ENCODE peak calls at places on chromosomes 5 and 9, in ten cellular contexts. Z, W, E, M, R, J, Q, F, C and Y are unnamed samples.

GRCh38 chr5:604391-604831 is 7.7 kb upstream of the CEP72 start:
- DNase-seq in Z (peak), W (no peak), E (no peak), M (no peak), R (no peak), J (no peak), Q (no peak), F (no peak), C (no peak), Y (no peak)

GRCh38 chr5:179271821-179272325 is 73.4 kb downstream of the ADAMTS2 start:
- DNase-seq in Z (peak), W (no peak), E (no peak), M (no peak), R (no peak), J (no peak), Q (no peak), F (no peak), C (no peak), Y (no peak)

GRCh38 chr5:137629646-137630045 is 106.2 kb downstream of the KLHL3 start:
- DNase-seq in Z (no peak), W (peak), E (no peak), M (peak), R (peak), J (peak), Q (peak), F (no peak), C (peak), Y (peak)

GRCh38 chr5:59124983-59125960 is 542.4 kb downstream of the RAB3C start:
- DNase-seq in Z (no peak), W (no peak), E (no peak), M (no peak), R (peak), J (peak), Q (no peak), F (no peak), C (no peak), Y (peak)

GRCh38 chr5:134289509-134290113 is 63.7 kb upstream of the PPP2CA start:
- DNase-seq in Z (no peak), W (peak), E (peak), M (no peak), R (peak), J (peak), Q (peak), F (no peak), C (peak), Y (peak)

GRCh38 chr9:137724114-137724445 is 105.3 kb downstream of the EHMT1 start:
- DNase-seq in Z (peak), W (no peak), E (no peak), M (no peak), R (no peak), J (no peak), Q (no peak), F (no peak), C (no peak), Y (no peak)

GRCh38 chr5:33205727-33206410 is 234.9 kb upstream of the TARS1 start:
- DNase-seq in Z (no peak), W (no peak), E (no peak), M (no peak), R (no peak), J (no peak), Q (no peak), F (no peak), C (no peak), Y (no peak)

GRCh38 chr9:75658301-75658919 is 232.1 kb upstream of the PCSK5 start:
- DNase-seq in Z (no peak), W (no peak), E (no peak), M (no peak), R (no peak), J (no peak), Q (no peak), F (no peak), C (no peak), Y (no peak)

GRCh38 chr5:146919304-146919703 is 40.7 kb upstream of the PPP2R2B start:
- DNase-seq in Z (no peak), W (peak), E (no peak), M (no peak), R (no peak), J (no peak), Q (no peak), F (no peak), C (no peak), Y (no peak)

GRCh38 chr5:159819671-159820411 is 96.4 kb upstream of the ADRA1B start:
- DNase-seq in Z (no peak), W (no peak), E (no peak), M (no peak), R (no peak), J (no peak), Q (peak), F (no peak), C (no peak), Y (no peak)

GRCh38 chr9:115399026-115399425 is 281.1 kb upstream of the TNC start:
- DNase-seq in Z (no peak), W (no peak), E (no peak), M (no peak), R (no peak), J (no peak), Q (no peak), F (no peak), C (no peak), Y (no peak)